ENCODE peak calls at places on chromosomes 5 and 9, in four cellular contexts. One of them, this sample, is unnamed.

GRCh38 chr5:132020568-132021339 is 9.3 kb upstream of the ACSL6 start:
- DNase-seq in GM12865: no peak
- DNase-seq in endothelial cell: no peak
- DNase-seq in KBM-7: peak
- DNase-seq in this sample: no peak

GRCh38 chr5:105806601-105807000 is 1864.1 kb downstream of the EFNA5 start:
- DNase-seq in GM12865: no peak
- DNase-seq in endothelial cell: no peak
- DNase-seq in KBM-7: no peak
- DNase-seq in this sample: no peak

GRCh38 chr5:144076521-144077083 is 93.9 kb downstream of the YIPF5 start:
- DNase-seq in GM12865: no peak
- DNase-seq in endothelial cell: no peak
- DNase-seq in KBM-7: no peak
- DNase-seq in this sample: peak

GRCh38 chr5:32563614-32564013 is 21.7 kb upstream of the SUB1 start:
- DNase-seq in GM12865: no peak
- DNase-seq in endothelial cell: no peak
- DNase-seq in KBM-7: no peak
- DNase-seq in this sample: no peak

GRCh38 chr5:157602505-157602904 is 26.9 kb upstream of the ADAM19 start:
- DNase-seq in GM12865: peak
- DNase-seq in endothelial cell: no peak
- DNase-seq in KBM-7: no peak
- DNase-seq in this sample: no peak

GRCh38 chr5:113095831-113096230 is 119.2 kb downstream of the DCP2 start:
- DNase-seq in GM12865: no peak
- DNase-seq in endothelial cell: no peak
- DNase-seq in KBM-7: no peak
- DNase-seq in this sample: no peak

GRCh38 chr5:35319231-35320002 is 89.1 kb upstream of the PRLR start:
- DNase-seq in GM12865: peak
- DNase-seq in endothelial cell: no peak
- DNase-seq in KBM-7: peak
- DNase-seq in this sample: no peak

GRCh38 chr5:124628251-124628650 is 118.2 kb downstream of the ZNF608 start:
- DNase-seq in GM12865: no peak
- DNase-seq in endothelial cell: no peak
- DNase-seq in KBM-7: no peak
- DNase-seq in this sample: no peak

GRCh38 chr9:107153336-107153735 is 129.7 kb upstream of the RAD23B start:
- DNase-seq in GM12865: no peak
- DNase-seq in endothelial cell: no peak
- DNase-seq in KBM-7: no peak
- DNase-seq in this sample: no peak

GRCh38 chr5:150517272-150518152 is 9.6 kb downstream of the NDST1 start:
- DNase-seq in GM12865: no peak
- DNase-seq in endothelial cell: no peak
- DNase-seq in KBM-7: no peak
- DNase-seq in this sample: no peak